ENCODE peak calls at places on chromosomes 16 and 17, in five cellular contexts. B, G, Q, I and F are unnamed samples.

GRCh38 chr17:57724729-57725125 is 20.4 kb downstream of the CCDC182 start:
- DNase-seq in B (no peak), G (no peak), Q (no peak), I (no peak), F (no peak)

GRCh38 chr17:1647802-1648581 is 1.7 kb downstream of the RILP start:
- DNase-seq in B (peak; percentile 40), G (peak; percentile 40), Q (no peak), I (no peak), F (no peak)

GRCh38 chr16:85751665-85752501 is 987 bp upstream of the C16orf74 start:
- DNase-seq in B (peak; percentile 53), G (no peak), Q (peak; percentile 58), I (no peak), F (no peak)

GRCh38 chr16:89581861-89582563 is 6.5 kb downstream of the CPNE7 start:
- DNase-seq in B (peak; percentile 78), G (no peak), Q (peak; percentile 79), I (peak; percentile 62), F (peak; percentile 65)

GRCh38 chr17:38343608-38343980 is at the start of gene GPR179:
- DNase-seq in B (no peak), G (no peak), Q (no peak), I (no peak), F (no peak)

GRCh38 chr16:64211306-64211705 is 910.6 kb downstream of the CDH11 start:
- DNase-seq in B (peak; percentile 6), G (no peak), Q (no peak), I (no peak), F (no peak)

GRCh38 chr16:84739349-84740124 is 39.7 kb downstream of the USP10 start:
- DNase-seq in B (no peak), G (no peak), Q (peak; percentile 97), I (peak; percentile 92), F (peak; percentile 78)

GRCh38 chr16:85246473-85246872 is 134.2 kb upstream of the CIBAR2 start:
- DNase-seq in B (no peak), G (no peak), Q (no peak), I (no peak), F (no peak)

GRCh38 chr17:73585583-73585982 is 58.7 kb downstream of the SDK2 start:
- DNase-seq in B (no peak), G (no peak), Q (no peak), I (no peak), F (no peak)

GRCh38 chr17:3917391-3917931 is 1.2 kb upstream of the P2RX1 start:
- DNase-seq in B (peak; percentile 31), G (peak; percentile 80), Q (peak; percentile 30), I (peak; percentile 22), F (peak; percentile 47)

GRCh38 chr16:1667271-1667670 is 10.8 kb upstream of the JPT2 start:
- DNase-seq in B (no peak), G (no peak), Q (no peak), I (no peak), F (no peak)

GRCh38 chr16:48386559-48387312 is 1.5 kb upstream of the SIAH1 start:
- DNase-seq in B (no peak), G (no peak), Q (no peak), I (no peak), F (no peak)

GRCh38 chr16:23072084-23072599 is 77.1 kb downstream of the USP31 start:
- DNase-seq in B (peak; percentile 90), G (no peak), Q (peak; percentile 77), I (peak; percentile 72), F (peak; percentile 65)

GRCh38 chr17:8221663-8222379 is 11.4 kb upstream of the AURKB start:
- DNase-seq in B (peak; percentile 94), G (peak; percentile 84), Q (peak; percentile 89), I (peak; percentile 85), F (peak; percentile 93)

GRCh38 chr16:81817789-81818304 is 38.8 kb downstream of the PLCG2 start:
- DNase-seq in B (no peak), G (no peak), Q (no peak), I (no peak), F (no peak)

GRCh38 chr17:21511368-21512195 is 135.4 kb downstream of the KCNJ12 start:
- DNase-seq in B (peak; percentile 87), G (peak; percentile 73), Q (peak; percentile 75), I (peak; percentile 61), F (peak; percentile 77)

GRCh38 chr16:81647527-81647926 is 131.6 kb upstream of the PLCG2 start:
- DNase-seq in B (no peak), G (no peak), Q (peak; percentile 84), I (peak; percentile 86), F (peak; percentile 91)

GRCh38 chr17:31260151-31260550 is 36.9 kb downstream of the OMG start:
- DNase-seq in B (no peak), G (no peak), Q (no peak), I (no peak), F (no peak)

GRCh38 chr17:66275651-66276050 is 26.8 kb upstream of the PRKCA start:
- DNase-seq in B (peak; percentile 90), G (peak; percentile 50), Q (peak; percentile 97), I (peak; percentile 97), F (peak; percentile 79)

GRCh38 chr17:74442670-74443515 is 11.0 kb downstream of the GPRC5C start:
- DNase-seq in B (no peak), G (peak; percentile 41), Q (no peak), I (no peak), F (peak; percentile 41)

GRCh38 chr16:12586701-12587100 is 217.0 kb downstream of the CPPED1 start:
- DNase-seq in B (no peak), G (no peak), Q (no peak), I (no peak), F (no peak)

GRCh38 chr17:72743037-72743467 is 349.4 kb downstream of the SLC39A11 start:
- DNase-seq in B (no peak), G (no peak), Q (no peak), I (no peak), F (no peak)

GRCh38 chr16:11089504-11090124 is 145.2 kb downstream of the CLEC16A start:
- DNase-seq in B (no peak), G (no peak), Q (peak; percentile 99), I (peak; percentile 46), F (peak; percentile 62)

GRCh38 chr16:82043680-82044584 is 8.9 kb downstream of the HSD17B2 start:
- DNase-seq in B (no peak), G (no peak), Q (peak; percentile 75), I (peak; percentile 99), F (peak; percentile 62)

GRCh38 chr17:6938637-6939036 is 57.2 kb upstream of the ALOX12 start:
- DNase-seq in B (no peak), G (no peak), Q (no peak), I (no peak), F (no peak)

GRCh38 chr16:89178453-89179147 is 7.1 kb downstream of the CDH15 start:
- DNase-seq in B (no peak), G (no peak), Q (no peak), I (no peak), F (no peak)

GRCh38 chr16:31513126-31513525 is 4.9 kb upstream of the RUSF1 start:
- DNase-seq in B (no peak), G (no peak), Q (peak; percentile 68), I (peak; percentile 60), F (peak; percentile 72)

DNA sequence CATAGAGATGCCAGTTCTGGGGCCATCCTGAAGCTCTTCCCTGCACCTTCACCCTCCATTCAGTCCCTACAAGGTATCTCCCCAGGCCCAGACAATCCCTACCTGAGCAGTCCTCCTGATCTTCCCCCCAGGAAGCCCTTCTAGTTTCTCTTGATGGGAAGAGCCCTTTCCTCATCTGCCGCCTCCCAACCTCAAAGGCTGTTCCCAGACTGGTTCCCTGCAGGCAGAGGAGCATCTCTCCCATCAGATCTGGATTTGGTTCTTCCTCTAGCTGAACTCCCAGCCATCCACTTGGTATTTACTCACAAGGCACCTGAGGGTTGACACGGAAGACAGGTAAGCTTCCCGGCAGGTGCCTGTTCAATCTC is 24.6 kb upstream of the PHB1 start:
- DNase-seq in B (no peak), G (no peak), Q (no peak), I (no peak), F (no peak)
- H2AFZ ChIP-seq in B (no peak overlapping the region), G (no peak overlapping the region), Q (peak overlapping the region; percentile 35), I (no peak overlapping the region), F (no peak overlapping the region)

DNA sequence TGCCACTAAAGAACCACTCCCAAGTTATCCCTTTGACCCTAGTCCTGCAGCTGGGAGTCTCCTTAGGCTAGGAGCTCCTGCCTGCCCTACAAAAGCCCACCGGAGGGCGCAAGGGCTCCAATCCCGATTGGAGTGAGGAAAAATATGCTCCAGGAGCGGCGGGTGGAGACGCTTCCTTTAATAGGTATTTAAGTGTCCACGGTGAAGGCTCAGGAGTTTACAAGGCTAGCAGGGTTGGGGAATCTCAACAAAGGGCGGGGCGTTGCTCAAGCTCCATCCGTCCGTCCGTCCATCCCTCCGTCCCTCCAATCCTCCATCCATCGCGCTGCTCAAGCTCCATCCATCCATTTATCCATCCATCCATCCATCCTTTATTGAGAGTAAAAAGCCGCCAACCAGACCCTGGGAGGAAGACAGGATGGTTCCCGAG is 556 bp upstream of the SPNS1 start:
- DNase-seq in B (peak; percentile 68), G (peak; percentile 72), Q (peak; percentile 65), I (peak; percentile 28), F (peak; percentile 52)
- TF ChIP-seq CTCF in B (peak; percentile 78), G (peak; percentile 82), Q (peak; percentile 77), I (peak; percentile 71), F (peak; percentile 88)

DNA sequence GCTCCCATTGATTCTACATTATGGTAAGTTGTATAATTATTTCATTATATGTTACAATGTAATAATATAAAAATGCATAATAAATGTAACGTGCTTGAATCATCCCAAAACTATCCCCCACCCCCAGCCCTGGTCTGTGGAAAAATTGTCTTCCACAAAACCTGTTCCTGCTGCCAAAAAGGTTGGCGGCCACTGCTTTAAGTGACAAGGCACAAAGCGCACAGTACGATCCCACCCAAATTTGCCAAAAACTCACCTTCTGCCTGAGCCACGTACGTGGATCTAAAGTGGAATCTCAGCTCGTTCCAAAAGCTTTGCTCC is 14.5 kb downstream of the CYB561 start:
- DNase-seq in B (no peak), G (no peak), Q (no peak), I (no peak), F (no peak)
- H3K27ac ChIP-seq in B (no peak overlapping the region), G (peak overlapping the region; percentile 80), Q (no peak overlapping the region), I (peak overlapping the region; percentile 85), F (no peak overlapping the region)

DNA sequence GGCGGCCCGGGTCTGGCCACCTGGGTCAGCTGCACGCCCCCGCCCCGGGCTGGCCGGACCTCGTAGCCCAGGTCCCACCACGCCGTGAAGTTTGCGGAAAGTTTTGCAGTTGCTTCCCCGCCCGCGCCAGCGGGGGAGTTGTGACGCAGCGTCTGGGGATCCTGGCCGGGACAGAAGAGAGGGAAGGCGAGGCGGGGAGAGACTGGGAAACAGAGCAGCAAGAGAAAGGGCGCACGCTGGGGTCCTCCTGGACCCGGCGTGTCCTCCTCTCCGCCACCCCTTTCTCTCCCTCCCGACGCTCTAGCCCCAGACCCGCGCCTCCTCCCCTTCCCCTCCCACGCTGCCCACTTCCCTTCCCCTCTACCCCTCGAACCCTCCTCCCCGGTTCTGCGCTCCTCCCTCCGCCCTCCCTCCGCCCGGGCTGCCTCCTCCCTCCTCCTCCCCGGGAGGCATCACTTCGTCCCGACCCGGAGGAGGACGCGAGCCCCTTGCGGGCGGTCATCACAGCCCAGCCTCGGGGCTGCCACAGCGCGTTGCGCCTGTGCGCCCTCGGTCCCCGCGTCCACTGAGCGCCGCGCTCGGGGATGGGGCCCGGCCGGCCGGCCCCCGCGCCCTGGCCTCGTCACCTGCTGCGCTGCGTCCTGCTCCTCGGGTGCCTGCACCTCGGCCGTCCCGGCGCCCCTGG is at the start of gene MRC2:
- DNase-seq in B (peak; percentile 68), G (peak; percentile 43), Q (peak; percentile 82), I (peak; percentile 83), F (peak; percentile 90)
- H2AFZ ChIP-seq in B (peak within 1 kb of the TSS; percentile 76), G (peak within 1 kb of the TSS; percentile 62), Q (peak within 1 kb of the TSS; percentile 88), I (peak within 1 kb of the TSS; percentile 57), F (peak within 1 kb of the TSS; percentile 25)

GRCh38 chr16:17358350-17358749 is 112.4 kb downstream of the XYLT1 start:
- DNase-seq in B (no peak), G (no peak), Q (no peak), I (no peak), F (no peak)
- TF ChIP-seq CTCF in B (no peak), G (no peak), Q (no peak), I (no peak), F (no peak)